ENCODE peak calls at places on chromosome 16, in nine cellular contexts. M, U, I, F, S, W, G, Z and X are unnamed samples.

GRCh38 chr16:29857133-29857760 is 5.8 kb downstream of the CDIPT start:
- DNase-seq in M (no peak), U (no peak), I (no peak), F (peak; percentile 59), S (no peak), W (no peak), G (peak; percentile 72), Z (no peak), X (no peak)

GRCh38 chr16:28901862-28902261 is 23.2 kb downstream of the RABEP2 start:
- DNase-seq in M (no peak), U (no peak), I (no peak), F (no peak), S (no peak), W (no peak), G (no peak), Z (no peak), X (no peak)

GRCh38 chr16:85394511-85395206 is 218.5 kb upstream of the GSE1 start:
- DNase-seq in M (no peak), U (no peak), I (peak; percentile 36), F (no peak), S (no peak), W (no peak), G (no peak), Z (no peak), X (no peak)

GRCh38 chr16:84282533-84282932 is 12.1 kb upstream of the WFDC1 start:
- DNase-seq in M (no peak), U (no peak), I (no peak), F (no peak), S (no peak), W (no peak), G (no peak), Z (no peak), X (no peak)

GRCh38 chr16:46745594-46745993 is 2.5 kb downstream of the MYLK3 start:
- DNase-seq in M (no peak), U (no peak), I (no peak), F (no peak), S (no peak), W (no peak), G (no peak), Z (no peak), X (no peak)

GRCh38 chr16:75341934-75342811 is 90.7 kb upstream of the BCAR1 start:
- DNase-seq in M (no peak), U (no peak), I (no peak), F (no peak), S (no peak), W (no peak), G (no peak), Z (peak; percentile 41), X (no peak)

GRCh38 chr16:62105244-62105643 is 69.0 kb upstream of the CDH8 start:
- DNase-seq in M (no peak), U (no peak), I (no peak), F (no peak), S (no peak), W (no peak), G (no peak), Z (no peak), X (no peak)

GRCh38 chr16:85259115-85259830 is 147.0 kb upstream of the CIBAR2 start:
- DNase-seq in M (no peak), U (no peak), I (no peak), F (no peak), S (no peak), W (no peak), G (no peak), Z (no peak), X (no peak)

GRCh38 chr16:82653550-82654511 is 27.1 kb downstream of the CDH13 start:
- DNase-seq in M (peak; percentile 41), U (no peak), I (peak; percentile 40), F (peak; percentile 61), S (peak; percentile 84), W (no peak), G (no peak), Z (peak; percentile 80), X (no peak)

GRCh38 chr16:51276335-51276734 is 125.3 kb upstream of the SALL1 start:
- DNase-seq in M (no peak), U (no peak), I (no peak), F (no peak), S (peak; percentile 32), W (no peak), G (no peak), Z (no peak), X (no peak)

GRCh38 chr16:86994651-86995171 is 322.5 kb downstream of the C16orf95 start:
- DNase-seq in M (no peak), U (no peak), I (no peak), F (peak; percentile 38), S (no peak), W (no peak), G (no peak), Z (peak; percentile 89), X (no peak)

GRCh38 chr16:78235168-78235800 is 135.8 kb downstream of the WWOX start:
- DNase-seq in M (peak; percentile 42), U (peak; percentile 72), I (peak; percentile 58), F (peak; percentile 23), S (peak; percentile 55), W (peak; percentile 80), G (peak; percentile 76), Z (peak; percentile 57), X (peak; percentile 25)

GRCh38 chr16:19804538-19805323 is 79.9 kb downstream of the GPRC5B start:
- DNase-seq in M (no peak), U (no peak), I (peak; percentile 61), F (no peak), S (no peak), W (no peak), G (peak; percentile 68), Z (no peak), X (peak; percentile 4)

GRCh38 chr16:31085873-31086628 is 2.7 kb downstream of the PRSS53 start:
- DNase-seq in M (no peak), U (no peak), I (no peak), F (no peak), S (no peak), W (no peak), G (no peak), Z (no peak), X (no peak)

GRCh38 chr16:10569629-10570028 is 10.8 kb downstream of the EMP2 start:
- DNase-seq in M (no peak), U (no peak), I (no peak), F (no peak), S (no peak), W (no peak), G (no peak), Z (no peak), X (no peak)

GRCh38 chr16:19823322-19823721 is 61.3 kb downstream of the GPRC5B start:
- DNase-seq in M (no peak), U (no peak), I (no peak), F (no peak), S (no peak), W (no peak), G (no peak), Z (no peak), X (no peak)

GRCh38 chr16:67283039-67283825 is 3.9 kb downstream of the PLEKHG4 start:
- DNase-seq in M (no peak), U (no peak), I (no peak), F (no peak), S (peak; percentile 15), W (no peak), G (no peak), Z (no peak), X (no peak)

GRCh38 chr16:23786964-23787571 is 32.2 kb downstream of the CHP2 start:
- DNase-seq in M (no peak), U (no peak), I (no peak), F (no peak), S (no peak), W (no peak), G (no peak), Z (no peak), X (no peak)

GRCh38 chr16:50765866-50766265 is 24.0 kb downstream of the CYLD start:
- DNase-seq in M (no peak), U (no peak), I (no peak), F (no peak), S (no peak), W (no peak), G (no peak), Z (no peak), X (no peak)

GRCh38 chr16:25012525-25012991 is 2.6 kb downstream of the ARHGAP17 start:
- DNase-seq in M (no peak), U (no peak), I (no peak), F (peak; percentile 75), S (no peak), W (no peak), G (peak; percentile 50), Z (no peak), X (no peak)

GRCh38 chr16:10933865-10934264 is 8.4 kb downstream of the DEXI start:
- DNase-seq in M (no peak), U (no peak), I (peak; percentile 25), F (no peak), S (no peak), W (no peak), G (peak; percentile 85), Z (no peak), X (no peak)

GRCh38 chr16:2527071-2527783 is 4.0 kb downstream of the CEMP1 start:
- DNase-seq in M (no peak), U (no peak), I (peak; percentile 54), F (no peak), S (no peak), W (no peak), G (peak; percentile 20), Z (no peak), X (no peak)

GRCh38 chr16:7025616-7026190 is 306.9 kb upstream of the RBFOX1 start:
- DNase-seq in M (no peak), U (peak; percentile 94), I (peak; percentile 60), F (no peak), S (peak; percentile 72), W (no peak), G (peak; percentile 79), Z (no peak), X (no peak)

GRCh38 chr16:11060856-11061255 is 116.5 kb downstream of the CLEC16A start:
- DNase-seq in M (no peak), U (no peak), I (no peak), F (no peak), S (no peak), W (no peak), G (peak; percentile 58), Z (no peak), X (no peak)

GRCh38 chr16:71230122-71230845 is at the start of gene HYDIN:
- DNase-seq in M (no peak), U (peak; percentile 90), I (peak; percentile 57), F (no peak), S (peak; percentile 82), W (no peak), G (peak; percentile 86), Z (peak; percentile 11), X (no peak)

GRCh38 chr16:75591001-75591852 is 25.0 kb downstream of the GABARAPL2 start:
- DNase-seq in M (no peak), U (no peak), I (no peak), F (peak; percentile 31), S (no peak), W (no peak), G (no peak), Z (peak; percentile 53), X (no peak)

GRCh38 chr16:86505899-86506864 is 4.1 kb upstream of the FOXF1 start:
- DNase-seq in M (no peak), U (no peak), I (no peak), F (no peak), S (no peak), W (no peak), G (no peak), Z (no peak), X (no peak)

GRCh38 chr16:86975445-86975844 is 341.7 kb downstream of the C16orf95 start:
- DNase-seq in M (no peak), U (no peak), I (no peak), F (no peak), S (peak; percentile 63), W (no peak), G (no peak), Z (peak; percentile 96), X (no peak)